ENCODE peak calls at places on chromosomes 2 and 18, in nine cellular contexts. One of them, this sample, is unnamed.

GRCh38 chr2:168961450-168962229 is 60.5 kb downstream of the G6PC2 start:
- DNase-seq in mammary epithelial cell: peak; percentile 72
- DNase-seq in HCT116: peak; percentile 79
- DNase-seq in aorta: no peak
- DNase-seq in psoas muscle: no peak
- DNase-seq in tibial nerve: peak; percentile 71
- DNase-seq in SJSA1: no peak
- DNase-seq in esophagus squamous epithelium: no peak
- DNase-seq in GM23248: peak; percentile 81
- DNase-seq in this sample: no peak

GRCh38 chr2:88216641-88217040 is 46.5 kb downstream of the THNSL2 start:
- DNase-seq in psoas muscle: no peak
- DNase-seq in GM23248: no peak
- DNase-seq in esophagus squamous epithelium: no peak
- DNase-seq in SJSA1: peak; percentile 12
- DNase-seq in mammary epithelial cell: no peak
- DNase-seq in tibial nerve: no peak
- DNase-seq in HCT116: no peak
- DNase-seq in aorta: no peak
- DNase-seq in this sample: no peak

GRCh38 chr18:2337552-2338141 is 233.7 kb downstream of the METTL4 start:
- DNase-seq in HCT116: peak; percentile 19
- DNase-seq in psoas muscle: no peak
- DNase-seq in tibial nerve: peak; percentile 44
- DNase-seq in SJSA1: no peak
- DNase-seq in esophagus squamous epithelium: no peak
- DNase-seq in mammary epithelial cell: peak; percentile 15
- DNase-seq in GM23248: peak; percentile 61
- DNase-seq in aorta: peak; percentile 58
- DNase-seq in this sample: peak; percentile 61

GRCh38 chr18:11052800-11053199 is 96.6 kb downstream of the PIEZO2 start:
- DNase-seq in psoas muscle: no peak
- DNase-seq in GM23248: peak; percentile 13
- DNase-seq in aorta: no peak
- DNase-seq in HCT116: no peak
- DNase-seq in esophagus squamous epithelium: no peak
- DNase-seq in mammary epithelial cell: no peak
- DNase-seq in SJSA1: no peak
- DNase-seq in tibial nerve: no peak
- DNase-seq in this sample: no peak

GRCh38 chr2:232386740-232387450 is 8.3 kb downstream of the ALPP start:
- DNase-seq in psoas muscle: no peak
- DNase-seq in tibial nerve: no peak
- DNase-seq in GM23248: peak; percentile 15
- DNase-seq in mammary epithelial cell: peak; percentile 32
- DNase-seq in HCT116: no peak
- DNase-seq in esophagus squamous epithelium: no peak
- DNase-seq in aorta: peak; percentile 40
- DNase-seq in SJSA1: no peak
- DNase-seq in this sample: no peak

GRCh38 chr2:239275871-239276812 is 124.7 kb downstream of the HDAC4 start:
- DNase-seq in aorta: no peak
- DNase-seq in psoas muscle: peak; percentile 94
- DNase-seq in SJSA1: peak; percentile 58
- DNase-seq in HCT116: no peak
- DNase-seq in GM23248: peak; percentile 95
- DNase-seq in tibial nerve: peak; percentile 52
- DNase-seq in mammary epithelial cell: no peak
- DNase-seq in esophagus squamous epithelium: no peak
- DNase-seq in this sample: peak; percentile 56

GRCh38 chr2:220143336-220143735 is 515.9 kb downstream of the SLC4A3 start:
- DNase-seq in aorta: no peak
- DNase-seq in esophagus squamous epithelium: no peak
- DNase-seq in SJSA1: no peak
- DNase-seq in HCT116: peak; percentile 3
- DNase-seq in psoas muscle: no peak
- DNase-seq in mammary epithelial cell: peak; percentile 80
- DNase-seq in tibial nerve: no peak
- DNase-seq in GM23248: peak; percentile 88
- DNase-seq in this sample: no peak

GRCh38 chr2:184504252-184504651 is 94.1 kb upstream of the ZNF804A start:
- DNase-seq in HCT116: no peak
- DNase-seq in GM23248: no peak
- DNase-seq in psoas muscle: no peak
- DNase-seq in mammary epithelial cell: no peak
- DNase-seq in aorta: no peak
- DNase-seq in tibial nerve: no peak
- DNase-seq in SJSA1: no peak
- DNase-seq in esophagus squamous epithelium: no peak
- DNase-seq in this sample: no peak

GRCh38 chr2:124663293-124663997 is 638.4 kb downstream of the CNTNAP5 start:
- DNase-seq in aorta: no peak
- DNase-seq in GM23248: no peak
- DNase-seq in mammary epithelial cell: no peak
- DNase-seq in HCT116: no peak
- DNase-seq in tibial nerve: no peak
- DNase-seq in esophagus squamous epithelium: no peak
- DNase-seq in SJSA1: no peak
- DNase-seq in psoas muscle: no peak
- DNase-seq in this sample: no peak

GRCh38 chr18:45677408-45677807 is 46.6 kb upstream of the SLC14A1 start:
- DNase-seq in esophagus squamous epithelium: no peak
- DNase-seq in HCT116: no peak
- DNase-seq in tibial nerve: no peak
- DNase-seq in mammary epithelial cell: no peak
- DNase-seq in psoas muscle: no peak
- DNase-seq in aorta: no peak
- DNase-seq in GM23248: no peak
- DNase-seq in SJSA1: no peak
- DNase-seq in this sample: no peak

GRCh38 chr2:187136646-187137045 is 287.7 kb upstream of the ZSWIM2 start:
- DNase-seq in HCT116: no peak
- DNase-seq in SJSA1: no peak
- DNase-seq in aorta: no peak
- DNase-seq in psoas muscle: no peak
- DNase-seq in mammary epithelial cell: no peak
- DNase-seq in GM23248: no peak
- DNase-seq in tibial nerve: no peak
- DNase-seq in esophagus squamous epithelium: no peak
- DNase-seq in this sample: no peak

GRCh38 chr2:207983654-207984053 is 41.7 kb downstream of the PLEKHM3 start:
- DNase-seq in HCT116: no peak
- DNase-seq in esophagus squamous epithelium: no peak
- DNase-seq in GM23248: no peak
- DNase-seq in psoas muscle: no peak
- DNase-seq in SJSA1: no peak
- DNase-seq in mammary epithelial cell: no peak
- DNase-seq in tibial nerve: no peak
- DNase-seq in aorta: no peak
- DNase-seq in this sample: no peak

GRCh38 chr2:111162718-111163331 is 42.1 kb downstream of the BCL2L11 start:
- DNase-seq in mammary epithelial cell: no peak
- DNase-seq in tibial nerve: no peak
- DNase-seq in GM23248: no peak
- DNase-seq in HCT116: no peak
- DNase-seq in esophagus squamous epithelium: no peak
- DNase-seq in aorta: no peak
- DNase-seq in SJSA1: no peak
- DNase-seq in psoas muscle: no peak
- DNase-seq in this sample: no peak

DNA sequence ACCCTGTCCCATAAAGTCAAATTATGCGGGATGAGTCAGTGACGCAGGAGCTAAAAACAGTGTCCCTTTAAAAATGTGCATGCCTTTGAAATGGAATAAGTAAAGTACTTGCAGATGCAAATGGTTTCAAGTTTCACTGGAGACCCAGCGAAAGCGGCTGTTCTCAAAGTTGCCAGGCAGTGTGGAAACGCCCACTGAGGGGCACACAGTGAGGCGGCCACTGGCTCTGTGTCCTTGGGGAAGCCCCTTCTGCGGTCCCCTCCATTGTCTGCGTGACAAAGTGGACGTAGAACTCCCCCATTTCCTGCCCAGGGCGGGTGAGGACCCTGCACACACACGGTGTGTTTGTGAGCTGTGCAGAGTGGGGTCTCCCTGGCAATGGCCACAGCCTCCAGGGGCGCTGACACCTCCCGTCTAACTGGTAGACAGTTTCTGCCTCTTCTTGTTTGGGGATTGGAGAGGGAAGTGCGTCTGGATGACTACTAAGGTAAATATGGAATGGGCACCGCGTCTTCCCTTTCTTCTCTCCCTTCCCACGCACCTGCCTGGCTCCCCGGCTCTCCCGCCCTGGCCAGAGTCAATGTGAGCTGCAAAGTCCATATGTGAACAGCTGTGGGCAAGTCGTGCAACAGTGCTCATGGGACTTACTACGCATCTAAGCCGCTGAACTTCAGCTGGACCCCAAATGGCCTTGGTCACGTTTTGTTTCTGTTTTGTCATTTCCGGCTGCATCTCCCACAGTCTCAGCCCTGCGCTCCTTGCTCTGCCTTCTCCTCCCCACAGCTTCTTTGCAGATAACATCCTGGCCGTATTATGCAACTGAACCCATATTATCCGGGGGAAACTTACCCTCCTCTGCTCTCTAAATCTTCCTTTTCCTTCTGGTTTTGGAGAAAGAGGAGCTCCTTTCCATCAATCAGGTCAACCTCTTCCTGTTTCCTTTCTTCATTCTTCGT is 33.7 kb upstream of the ZNF516 start:
- DNase-seq in aorta: no peak
- DNase-seq in SJSA1: no peak
- DNase-seq in tibial nerve: peak; percentile 42
- DNase-seq in HCT116: no peak
- DNase-seq in mammary epithelial cell: peak; percentile 28
- DNase-seq in GM23248: peak; percentile 70
- DNase-seq in psoas muscle: no peak
- DNase-seq in esophagus squamous epithelium: no peak
- DNase-seq in this sample: peak; percentile 21
- H3K27ac ChIP-seq in aorta: no peak overlapping the region
- H3K27ac ChIP-seq in SJSA1: no peak overlapping the region
- H3K27ac ChIP-seq in tibial nerve: no peak overlapping the region
- H3K27ac ChIP-seq in HCT116: no peak overlapping the region
- H3K27ac ChIP-seq in mammary epithelial cell: no peak overlapping the region
- H3K27ac ChIP-seq in GM23248: peak overlapping the region; percentile 46
- H3K27ac ChIP-seq in psoas muscle: peak overlapping the region; percentile 55
- H3K27ac ChIP-seq in esophagus squamous epithelium: peak overlapping the region; percentile 47
- H3K27ac ChIP-seq in this sample: no peak overlapping the region

GRCh38 chr2:16031055-16031847 is 90.9 kb downstream of the MYCN start:
- DNase-seq in HCT116: no peak
- DNase-seq in tibial nerve: no peak
- DNase-seq in psoas muscle: no peak
- DNase-seq in esophagus squamous epithelium: no peak
- DNase-seq in mammary epithelial cell: no peak
- DNase-seq in SJSA1: no peak
- DNase-seq in GM23248: no peak
- DNase-seq in aorta: no peak
- DNase-seq in this sample: no peak
- H3K9me3 ChIP-seq in HCT116: no peaks in the 10 kb centered on the region
- H3K9me3 ChIP-seq in tibial nerve: no peaks in the 10 kb centered on the region
- H3K9me3 ChIP-seq in psoas muscle: no peaks in the 10 kb centered on the region
- H3K9me3 ChIP-seq in esophagus squamous epithelium: no peaks in the 10 kb centered on the region
- H3K9me3 ChIP-seq in mammary epithelial cell: peaks cover 18% of the 10 kb centered on the region
- H3K9me3 ChIP-seq in SJSA1: no peaks in the 10 kb centered on the region
- H3K9me3 ChIP-seq in GM23248: no peaks in the 10 kb centered on the region
- H3K9me3 ChIP-seq in aorta: no peaks in the 10 kb centered on the region
- H3K9me3 ChIP-seq in this sample: no peaks in the 10 kb centered on the region

DNA sequence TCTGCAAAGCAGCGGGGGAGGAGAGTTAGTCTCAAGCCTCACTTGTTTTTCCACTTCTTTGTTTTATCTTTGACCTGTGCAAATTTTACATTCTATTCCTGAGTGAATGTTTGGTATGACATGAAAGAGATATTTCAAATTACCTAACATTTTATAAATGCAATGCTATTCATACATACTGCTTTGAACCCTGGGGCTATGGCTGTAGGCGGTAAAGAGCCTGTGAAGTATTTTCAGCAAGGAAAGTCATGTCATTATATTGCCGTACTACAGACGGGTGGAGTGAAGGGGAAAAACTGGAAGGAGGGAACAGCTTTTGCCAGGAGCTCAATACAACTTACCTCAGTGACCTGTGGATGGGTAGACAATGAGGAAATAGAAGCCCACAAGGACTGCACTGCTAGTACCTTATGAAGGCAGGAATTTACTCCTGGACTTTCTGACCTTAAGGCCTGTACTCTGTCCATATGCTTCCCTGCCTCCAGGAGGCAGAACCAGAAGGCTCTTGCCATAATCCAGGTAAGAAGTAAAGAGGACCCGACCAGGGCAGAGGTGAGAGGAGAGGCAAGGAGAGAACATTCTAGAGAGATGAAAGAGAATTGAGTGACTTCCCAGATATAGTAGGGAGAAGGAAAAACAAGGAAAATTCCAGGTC is 28.4 kb upstream of the TET3 start:
- DNase-seq in aorta: no peak
- DNase-seq in tibial nerve: no peak
- DNase-seq in mammary epithelial cell: no peak
- DNase-seq in GM23248: no peak
- DNase-seq in psoas muscle: no peak
- DNase-seq in SJSA1: no peak
- DNase-seq in esophagus squamous epithelium: no peak
- DNase-seq in HCT116: no peak
- DNase-seq in this sample: no peak
- H3K27ac ChIP-seq in aorta: no peak overlapping the region
- H3K27ac ChIP-seq in tibial nerve: no peak overlapping the region
- H3K27ac ChIP-seq in mammary epithelial cell: no peak overlapping the region
- H3K27ac ChIP-seq in GM23248: no peak overlapping the region
- H3K27ac ChIP-seq in psoas muscle: no peak overlapping the region
- H3K27ac ChIP-seq in SJSA1: no peak overlapping the region
- H3K27ac ChIP-seq in esophagus squamous epithelium: no peak overlapping the region
- H3K27ac ChIP-seq in HCT116: no peak overlapping the region
- H3K27ac ChIP-seq in this sample: no peak overlapping the region

DNA sequence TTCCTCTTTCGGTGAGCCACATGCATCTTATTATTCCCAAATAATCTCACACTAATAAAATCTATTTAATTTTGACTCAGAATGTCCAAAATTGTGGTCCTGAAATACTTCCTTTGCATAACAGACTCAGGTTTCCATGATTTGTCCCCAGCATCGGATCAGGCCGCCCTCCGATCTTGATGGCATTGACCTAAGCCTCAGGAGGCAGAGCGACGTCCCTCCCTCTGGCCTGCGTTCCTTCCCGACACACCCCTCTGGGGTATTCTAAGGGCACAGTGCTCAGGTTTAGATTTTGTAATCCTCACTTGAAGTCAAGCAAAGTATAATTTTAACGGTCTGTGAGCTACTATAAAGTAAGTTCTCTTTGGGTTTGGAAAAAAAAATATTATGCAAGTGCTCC is 857.7 kb downstream of the GALR1 start:
- DNase-seq in esophagus squamous epithelium: no peak
- DNase-seq in psoas muscle: no peak
- DNase-seq in GM23248: no peak
- DNase-seq in aorta: no peak
- DNase-seq in tibial nerve: no peak
- DNase-seq in mammary epithelial cell: no peak
- DNase-seq in SJSA1: no peak
- DNase-seq in HCT116: no peak
- DNase-seq in this sample: no peak
- H3K9me3 ChIP-seq in esophagus squamous epithelium: no peaks in the 10 kb centered on the region
- H3K9me3 ChIP-seq in psoas muscle: no peaks in the 10 kb centered on the region
- H3K9me3 ChIP-seq in GM23248: no peaks in the 10 kb centered on the region
- H3K9me3 ChIP-seq in aorta: no peaks in the 10 kb centered on the region
- H3K9me3 ChIP-seq in tibial nerve: no peaks in the 10 kb centered on the region
- H3K9me3 ChIP-seq in mammary epithelial cell: peaks cover 36% of the 10 kb centered on the region
- H3K9me3 ChIP-seq in SJSA1: peaks cover 10% of the 10 kb centered on the region
- H3K9me3 ChIP-seq in HCT116: peaks cover 8% of the 10 kb centered on the region
- H3K9me3 ChIP-seq in this sample: no peaks in the 10 kb centered on the region